ENCODE peak calls at places on chromosomes 6 and 20, in four cellular contexts. Y is HL-60, U is K562, N is GM12878. G is an unnamed sample.

GRCh38 chr6:124073820-124074587 is 270.3 kb downstream of the NKAIN2 start:
- DNase-seq in Y (no peak), U (no peak), N (no peak), G (no peak)

GRCh38 chr20:16201191-16201590 is 372.1 kb downstream of the KIF16B start:
- DNase-seq in Y (no peak), U (no peak), N (no peak), G (no peak)

GRCh38 chr6:137978252-137978896 is 111.3 kb downstream of the TNFAIP3 start:
- DNase-seq in Y (no peak), U (peak; percentile 80), N (peak; percentile 48), G (no peak)

GRCh38 chr6:55448446-55448845 is 121.2 kb downstream of the GFRAL start:
- DNase-seq in Y (no peak), U (no peak), N (no peak), G (no peak)

GRCh38 chr6:45930419-45931059 is 85.1 kb downstream of the CLIC5 start:
- DNase-seq in Y (peak; percentile 2), U (peak; percentile 78), N (no peak), G (peak; percentile 27)

GRCh38 chr6:38713812-38714211 is 1.3 kb upstream of the DNAH8 start:
- DNase-seq in Y (peak; percentile 64), U (no peak), N (no peak), G (no peak)

GRCh38 chr6:29816030-29816429 is 11.6 kb upstream of the HLA-G start:
- DNase-seq in Y (no peak), U (no peak), N (no peak), G (no peak)

GRCh38 chr6:23445157-23445710 is 680.8 kb upstream of the NRSN1 start:
- DNase-seq in Y (no peak), U (no peak), N (no peak), G (no peak)

GRCh38 chr20:62061851-62062418 is 3.7 kb downstream of the TAF4 start:
- DNase-seq in Y (no peak), U (no peak), N (no peak), G (no peak)

GRCh38 chr20:24762371-24762770 is 186.7 kb upstream of the CST7 start:
- DNase-seq in Y (no peak), U (no peak), N (no peak), G (no peak)

GRCh38 chr20:50784464-50784863 is 10.4 kb upstream of the BCAS4 start:
- DNase-seq in Y (no peak), U (no peak), N (no peak), G (no peak)
- TF ChIP-seq POLR2AphosphoS5 in Y (no peak), U (no peak), N (no peak), G (no peak)

GRCh38 chr6:154615483-154616025 is 105.1 kb upstream of the CNKSR3 start:
- DNase-seq in Y (no peak), U (peak; percentile 88), N (no peak), G (no peak)
- TF ChIP-seq SPI1 in Y (no peak), U (peak; percentile 75), N (no peak), G (no peak)

DNA sequence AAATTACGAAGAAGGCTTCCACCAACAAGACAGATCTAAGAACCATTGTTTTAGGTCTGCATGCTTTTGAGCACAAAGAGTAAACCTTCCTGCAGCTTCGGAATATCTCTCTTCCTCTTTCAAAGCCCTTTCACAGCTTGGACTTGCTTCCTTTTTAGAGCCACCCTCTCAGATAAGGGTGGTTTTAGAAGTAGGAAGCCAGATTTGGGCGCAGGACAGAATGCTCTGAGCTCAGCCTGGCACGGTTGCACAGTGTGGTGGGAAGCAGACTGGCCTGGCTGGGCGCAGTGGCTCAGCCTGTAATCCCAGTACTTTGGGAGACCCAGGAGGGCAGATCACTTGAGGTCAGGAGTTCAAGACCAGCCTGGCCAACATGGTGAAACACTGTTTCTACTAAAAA is 35.6 kb upstream of the PNRC1 start:
- DNase-seq in Y (peak; percentile 67), U (no peak), N (no peak), G (no peak)
- TF ChIP-seq POLR2AphosphoS5 in Y (no peak), U (no peak), N (no peak), G (no peak)

GRCh38 chr20:4593149-4593525 is 128.6 kb upstream of the PRND start:
- DNase-seq in Y (no peak), U (no peak), N (no peak), G (no peak)

GRCh38 chr20:4591975-4592315 is 129.8 kb upstream of the PRND start:
- DNase-seq in Y (no peak), U (no peak), N (no peak), G (no peak)

GRCh38 chr20:4597215-4597614 is 124.5 kb upstream of the PRND start:
- DNase-seq in Y (no peak), U (no peak), N (no peak), G (no peak)

DNA sequence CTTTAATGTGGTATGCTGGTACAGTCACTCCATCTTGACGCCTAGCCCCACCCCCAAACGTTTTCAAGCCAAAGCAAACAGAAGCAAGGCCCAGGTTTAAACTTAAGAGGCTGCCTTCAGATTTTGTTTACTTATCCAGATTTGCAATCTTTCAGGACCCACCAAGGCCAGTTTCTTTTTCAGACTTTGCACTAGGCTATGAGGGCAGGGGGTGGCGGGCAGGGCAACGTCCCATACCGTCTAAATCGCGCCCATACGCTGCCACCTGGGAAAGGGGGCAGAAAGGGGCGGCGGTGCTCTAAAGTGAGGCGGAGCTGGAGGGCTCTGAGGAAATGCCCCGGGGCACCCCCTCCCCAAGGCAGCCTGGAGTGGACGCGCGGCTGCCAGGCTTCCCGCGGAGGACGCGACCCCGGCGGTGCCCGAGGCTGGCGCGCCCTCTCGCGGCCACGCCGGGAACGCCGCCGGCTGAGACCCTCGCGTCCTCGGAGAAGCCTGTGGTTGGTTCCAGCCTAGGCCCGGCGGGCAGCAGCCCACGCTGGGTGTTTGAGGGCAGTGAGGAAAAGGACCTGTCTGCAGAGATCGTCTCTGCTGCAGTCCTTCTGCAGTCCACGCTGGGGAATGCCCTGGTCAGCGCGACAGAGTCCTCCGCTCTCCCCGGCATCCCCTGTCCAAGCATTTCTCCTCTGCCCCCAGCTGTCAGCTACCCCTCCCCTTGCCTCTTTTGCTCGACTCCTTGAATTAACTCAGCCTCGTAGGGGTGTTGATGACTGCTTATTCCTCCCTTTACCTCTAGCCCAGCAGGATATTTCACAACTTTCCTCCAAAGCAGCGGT is 129.2 kb upstream of the PRND start:
- DNase-seq in Y (peak; percentile 13), U (peak; percentile 66), N (no peak), G (peak; percentile 63)
- TF ChIP-seq SPI1 in Y (no peak), U (no peak), N (no peak), G (no peak)

DNA sequence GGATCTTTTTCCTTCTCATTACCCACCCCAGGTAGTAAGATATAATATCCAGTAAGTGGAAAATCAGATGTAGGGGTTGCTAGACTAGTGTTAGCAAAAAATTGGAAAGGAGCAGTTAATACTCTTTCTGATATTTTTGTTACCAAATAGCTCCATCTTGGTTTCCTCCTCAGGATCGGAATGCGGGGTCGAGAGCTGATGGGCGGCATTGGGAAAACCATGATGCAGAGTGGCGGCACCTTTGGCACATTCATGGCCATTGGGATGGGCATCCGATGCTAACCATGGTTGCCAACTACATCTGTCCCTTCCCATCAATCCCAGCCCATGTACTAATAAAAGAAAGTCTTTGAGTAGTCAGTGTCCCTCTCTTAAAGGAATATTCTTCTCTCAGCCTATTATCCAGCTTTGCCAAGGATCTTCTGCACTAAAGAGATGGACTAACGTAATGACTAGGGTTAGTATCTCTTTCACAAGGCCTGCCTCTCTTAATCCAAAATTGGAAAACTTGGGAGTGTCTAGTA is 1.5 kb downstream of the ROMO1 start:
- DNase-seq in Y (no peak), U (no peak), N (no peak), G (no peak)
- TF ChIP-seq POLR2AphosphoS5 in Y (no peak), U (no peak), N (no peak), G (no peak)

GRCh38 chr6:75377386-75377785 is 92.8 kb upstream of the TMEM30A start:
- DNase-seq in Y (no peak), U (no peak), N (no peak), G (no peak)
- TF ChIP-seq SPI1 in Y (no peak), U (no peak), N (no peak), G (no peak)